ENCODE peak calls at places on chromosome 21, in four cellular contexts. One of them, this sample, is unnamed.

GRCh38 chr21:15058718-15059316 is 6.0 kb downstream of the NRIP1 start:
- DNase-seq in neuronal stem cell: no peak
- DNase-seq in IMR-90: peak
- DNase-seq in H1: no peak
- DNase-seq in this sample: no peak

GRCh38 chr21:45959779-45960390 is 21.7 kb upstream of the COL6A1 start:
- DNase-seq in neuronal stem cell: no peak
- DNase-seq in IMR-90: no peak
- DNase-seq in H1: no peak
- DNase-seq in this sample: no peak

GRCh38 chr21:28669978-28670377 is 322.7 kb downstream of the LTN1 start:
- DNase-seq in neuronal stem cell: no peak
- DNase-seq in IMR-90: no peak
- DNase-seq in H1: no peak
- DNase-seq in this sample: no peak

GRCh38 chr21:40158356-40158755 is 291.1 kb downstream of the PCP4 start:
- DNase-seq in neuronal stem cell: no peak
- DNase-seq in IMR-90: no peak
- DNase-seq in H1: no peak
- DNase-seq in this sample: no peak

GRCh38 chr21:24223625-24224024 is 1383.7 kb downstream of the MRPL39 start:
- DNase-seq in neuronal stem cell: no peak
- DNase-seq in IMR-90: peak
- DNase-seq in H1: no peak
- DNase-seq in this sample: no peak

GRCh38 chr21:46151261-46151988 is 4.0 kb downstream of the FTCD start:
- DNase-seq in neuronal stem cell: no peak
- DNase-seq in IMR-90: no peak
- DNase-seq in H1: no peak
- DNase-seq in this sample: no peak

GRCh38 chr21:35850029-35850428 is 210.3 kb downstream of the SETD4 start:
- DNase-seq in neuronal stem cell: no peak
- DNase-seq in IMR-90: peak
- DNase-seq in H1: no peak
- DNase-seq in this sample: no peak

GRCh38 chr21:35284199-35284598 is 235.1 kb upstream of the RUNX1 start:
- DNase-seq in neuronal stem cell: no peak
- DNase-seq in IMR-90: no peak
- DNase-seq in H1: no peak
- DNase-seq in this sample: no peak

GRCh38 chr21:34813266-34813886 is 144.6 kb downstream of the CLIC6 start:
- DNase-seq in neuronal stem cell: no peak
- DNase-seq in IMR-90: peak
- DNase-seq in H1: no peak
- DNase-seq in this sample: peak

GRCh38 chr21:45258476-45258875 is 29.2 kb downstream of the POFUT2 start:
- DNase-seq in neuronal stem cell: no peak
- DNase-seq in IMR-90: no peak
- DNase-seq in H1: no peak
- DNase-seq in this sample: no peak

GRCh38 chr21:45970674-45971486 is 10.7 kb upstream of the COL6A1 start:
- DNase-seq in neuronal stem cell: no peak
- DNase-seq in IMR-90: peak
- DNase-seq in H1: no peak
- DNase-seq in this sample: peak

GRCh38 chr21:15001773-15002647 is 62.8 kb downstream of the NRIP1 start:
- DNase-seq in neuronal stem cell: no peak
- DNase-seq in IMR-90: no peak
- DNase-seq in H1: no peak
- DNase-seq in this sample: no peak

GRCh38 chr21:45590246-45590725 is 48.0 kb upstream of the SLC19A1 start:
- DNase-seq in neuronal stem cell: no peak
- DNase-seq in IMR-90: peak
- DNase-seq in H1: peak
- DNase-seq in this sample: no peak

GRCh38 chr21:17688912-17689874 is 76.5 kb upstream of the BTG3 start:
- DNase-seq in neuronal stem cell: no peak
- DNase-seq in IMR-90: peak
- DNase-seq in H1: no peak
- DNase-seq in this sample: peak

GRCh38 chr21:25961042-25961441 is 209.5 kb downstream of the APP start:
- DNase-seq in neuronal stem cell: no peak
- DNase-seq in IMR-90: no peak
- DNase-seq in H1: peak
- DNase-seq in this sample: no peak

GRCh38 chr21:35257413-35257812 is 208.3 kb upstream of the RUNX1 start:
- DNase-seq in neuronal stem cell: no peak
- DNase-seq in IMR-90: peak
- DNase-seq in H1: no peak
- DNase-seq in this sample: peak

GRCh38 chr21:45224189-45224938 is 63.3 kb downstream of the POFUT2 start:
- DNase-seq in neuronal stem cell: no peak
- DNase-seq in IMR-90: peak
- DNase-seq in H1: no peak
- DNase-seq in this sample: no peak

GRCh38 chr21:15098908-15099307 is 34.1 kb upstream of the NRIP1 start:
- DNase-seq in neuronal stem cell: no peak
- DNase-seq in IMR-90: no peak
- DNase-seq in H1: no peak
- DNase-seq in this sample: no peak

GRCh38 chr21:29056538-29057050 is 16.9 kb downstream of the CCT8 start:
- DNase-seq in neuronal stem cell: no peak
- DNase-seq in IMR-90: no peak
- DNase-seq in H1: no peak
- DNase-seq in this sample: no peak

GRCh38 chr21:41364308-41364707 is 2.5 kb downstream of the MX2 start:
- DNase-seq in neuronal stem cell: no peak
- DNase-seq in IMR-90: no peak
- DNase-seq in H1: no peak
- DNase-seq in this sample: peak
- H3K4me3 ChIP-seq in neuronal stem cell: no peak
- H3K4me3 ChIP-seq in IMR-90: no peak
- H3K4me3 ChIP-seq in H1: no peak
- H3K4me3 ChIP-seq in this sample: no peak

GRCh38 chr21:42670884-42671283 is 17.5 kb downstream of the PDE9A start:
- DNase-seq in neuronal stem cell: no peak
- DNase-seq in IMR-90: no peak
- DNase-seq in H1: no peak
- DNase-seq in this sample: no peak

GRCh38 chr21:42669069-42669468 is 15.6 kb downstream of the PDE9A start:
- DNase-seq in neuronal stem cell: no peak
- DNase-seq in IMR-90: no peak
- DNase-seq in H1: no peak
- DNase-seq in this sample: no peak

GRCh38 chr21:42668620-42669019 is 15.2 kb downstream of the PDE9A start:
- DNase-seq in neuronal stem cell: no peak
- DNase-seq in IMR-90: no peak
- DNase-seq in H1: no peak
- DNase-seq in this sample: no peak

GRCh38 chr21:42671778-42672593 is 18.6 kb downstream of the PDE9A start:
- DNase-seq in neuronal stem cell: no peak
- DNase-seq in IMR-90: no peak
- DNase-seq in H1: no peak
- DNase-seq in this sample: no peak

GRCh38 chr21:42670058-42670830 is 16.8 kb downstream of the PDE9A start:
- DNase-seq in neuronal stem cell: no peak
- DNase-seq in IMR-90: no peak
- DNase-seq in H1: no peak
- DNase-seq in this sample: no peak
- H3K23ac ChIP-seq in neuronal stem cell: no peak
- H3K23ac ChIP-seq in IMR-90: no peak
- H3K23ac ChIP-seq in H1: peak
- H3K23ac ChIP-seq in this sample: peak

DNA sequence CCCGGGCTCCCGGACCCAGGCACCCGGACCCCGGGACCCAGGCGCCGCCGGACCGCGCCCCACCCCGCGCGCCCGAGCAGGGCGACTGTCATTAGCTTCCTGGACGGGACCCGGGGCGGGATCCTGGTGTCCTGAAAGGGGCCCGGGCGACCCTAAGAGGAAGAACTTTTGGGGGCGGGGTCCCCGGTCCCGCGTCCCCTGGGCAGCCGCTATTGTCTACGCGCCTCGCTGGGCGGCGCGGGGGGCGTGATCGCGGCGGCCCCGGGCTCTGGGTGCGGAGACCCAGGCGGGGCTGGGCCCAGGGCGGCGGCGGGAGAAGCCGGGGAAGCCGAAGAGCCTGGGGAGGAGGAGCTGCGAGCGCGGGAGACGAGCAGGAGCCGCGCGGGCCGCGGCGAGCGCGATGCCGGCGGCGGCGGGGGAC is 465 bp downstream of the HUNK start:
- DNase-seq in neuronal stem cell: peak
- DNase-seq in IMR-90: no peak
- DNase-seq in H1: no peak
- DNase-seq in this sample: no peak
- H3K4me3 ChIP-seq in neuronal stem cell: peak
- H3K4me3 ChIP-seq in IMR-90: peak
- H3K4me3 ChIP-seq in H1: peak
- H3K4me3 ChIP-seq in this sample: peak

GRCh38 chr21:44019568-44019958 is 7.5 kb downstream of the TRAPPC10 start:
- DNase-seq in neuronal stem cell: no peak
- DNase-seq in IMR-90: no peak
- DNase-seq in H1: no peak
- DNase-seq in this sample: no peak
- H3K23ac ChIP-seq in neuronal stem cell: no peak
- H3K23ac ChIP-seq in IMR-90: no peak
- H3K23ac ChIP-seq in H1: no peak
- H3K23ac ChIP-seq in this sample: no peak

DNA sequence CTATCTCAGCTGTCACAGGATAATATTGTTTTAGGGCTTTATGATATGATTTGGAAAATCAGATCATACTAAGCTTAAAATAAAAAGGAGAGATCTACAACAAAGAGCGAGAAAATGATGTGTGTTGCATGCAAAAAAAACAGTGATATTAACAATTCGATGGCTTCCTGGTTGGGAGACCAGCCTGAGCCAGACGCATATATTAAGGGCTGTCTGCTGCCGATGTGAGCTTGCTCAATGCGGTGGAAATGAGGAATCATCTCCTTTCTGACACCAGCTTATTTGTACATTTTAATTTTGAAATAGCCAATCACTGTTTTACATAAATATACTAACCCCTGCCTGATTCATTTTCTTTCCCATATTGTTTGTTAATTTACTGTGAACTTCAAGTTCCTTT is 862.6 kb downstream of the USP25 start:
- DNase-seq in neuronal stem cell: no peak
- DNase-seq in IMR-90: no peak
- DNase-seq in H1: no peak
- DNase-seq in this sample: no peak
- H3K4me3 ChIP-seq in neuronal stem cell: no peak
- H3K4me3 ChIP-seq in IMR-90: no peak
- H3K4me3 ChIP-seq in H1: no peak
- H3K4me3 ChIP-seq in this sample: no peak

GRCh38 chr21:37916795-37917142 is 512 bp upstream of the KCNJ6 start:
- DNase-seq in neuronal stem cell: peak
- DNase-seq in IMR-90: no peak
- DNase-seq in H1: no peak
- DNase-seq in this sample: peak

GRCh38 chr21:37917612-37918011 is 1.4 kb upstream of the KCNJ6 start:
- DNase-seq in neuronal stem cell: no peak
- DNase-seq in IMR-90: peak
- DNase-seq in H1: no peak
- DNase-seq in this sample: peak

GRCh38 chr21:37914211-37914900 is 1.9 kb downstream of the KCNJ6 start:
- DNase-seq in neuronal stem cell: peak
- DNase-seq in IMR-90: peak
- DNase-seq in H1: no peak
- DNase-seq in this sample: no peak

GRCh38 chr21:37915516-37915915 is 741 bp downstream of the KCNJ6 start:
- DNase-seq in neuronal stem cell: no peak
- DNase-seq in IMR-90: no peak
- DNase-seq in H1: no peak
- DNase-seq in this sample: no peak

GRCh38 chr21:37915941-37916794 is at the start of gene KCNJ6:
- DNase-seq in neuronal stem cell: peak
- DNase-seq in IMR-90: peak
- DNase-seq in H1: no peak
- DNase-seq in this sample: peak
- H3K23ac ChIP-seq in neuronal stem cell: peak
- H3K23ac ChIP-seq in IMR-90: peak
- H3K23ac ChIP-seq in H1: no peak
- H3K23ac ChIP-seq in this sample: no peak

GRCh38 chr21:41369915-41370839 is 8.3 kb downstream of the MX2 start:
- DNase-seq in neuronal stem cell: no peak
- DNase-seq in IMR-90: no peak
- DNase-seq in H1: no peak
- DNase-seq in this sample: no peak

GRCh38 chr21:41370840-41371697 is 9.2 kb downstream of the MX2 start:
- DNase-seq in neuronal stem cell: no peak
- DNase-seq in IMR-90: no peak
- DNase-seq in H1: no peak
- DNase-seq in this sample: no peak

GRCh38 chr21:41368361-41369104 is 6.7 kb downstream of the MX2 start:
- DNase-seq in neuronal stem cell: no peak
- DNase-seq in IMR-90: no peak
- DNase-seq in H1: no peak
- DNase-seq in this sample: no peak

GRCh38 chr21:41367598-41368360 is 6.0 kb downstream of the MX2 start:
- DNase-seq in neuronal stem cell: no peak
- DNase-seq in IMR-90: no peak
- DNase-seq in H1: no peak
- DNase-seq in this sample: no peak

GRCh38 chr21:41369105-41369914 is 7.5 kb downstream of the MX2 start:
- DNase-seq in neuronal stem cell: peak
- DNase-seq in IMR-90: no peak
- DNase-seq in H1: no peak
- DNase-seq in this sample: peak
- H3K4me3 ChIP-seq in neuronal stem cell: no peak
- H3K4me3 ChIP-seq in IMR-90: no peak
- H3K4me3 ChIP-seq in H1: peak
- H3K4me3 ChIP-seq in this sample: peak

GRCh38 chr21:33231526-33231925 is 1.8 kb downstream of the IFNAR2 start:
- DNase-seq in neuronal stem cell: no peak
- DNase-seq in IMR-90: no peak
- DNase-seq in H1: no peak
- DNase-seq in this sample: no peak

GRCh38 chr21:33229776-33230517 is at the start of gene IFNAR2:
- DNase-seq in neuronal stem cell: peak
- DNase-seq in IMR-90: peak
- DNase-seq in H1: peak
- DNase-seq in this sample: peak

GRCh38 chr21:33232640-33233039 is 2.9 kb downstream of the IFNAR2 start:
- DNase-seq in neuronal stem cell: no peak
- DNase-seq in IMR-90: no peak
- DNase-seq in H1: no peak
- DNase-seq in this sample: no peak

GRCh38 chr21:33229099-33229775 is 501 bp upstream of the IFNAR2 start:
- DNase-seq in neuronal stem cell: no peak
- DNase-seq in IMR-90: no peak
- DNase-seq in H1: no peak
- DNase-seq in this sample: no peak

GRCh38 chr21:33230518-33231324 is 983 bp downstream of the IFNAR2 start:
- DNase-seq in neuronal stem cell: peak
- DNase-seq in IMR-90: peak
- DNase-seq in H1: peak
- DNase-seq in this sample: peak
- H3K23ac ChIP-seq in neuronal stem cell: peak
- H3K23ac ChIP-seq in IMR-90: peak
- H3K23ac ChIP-seq in H1: no peak
- H3K23ac ChIP-seq in this sample: no peak